ENCODE peak calls at places on chromosome 14, in five cellular contexts. One of them, this sample, is unnamed.

GRCh38 chr14:74949859-74950572 is 5.4 kb downstream of the PGF start:
- DNase-seq in stimulated activated CD4-positive, alpha-beta T cell treated with anti-CD3 and anti-CD28 coated beads, TNF-alpha, amount 100 ng/mL, for 4 hours: no peak
- DNase-seq in T-cell: no peak
- DNase-seq in natural killer cell: no peak
- DNase-seq in AG20443: no peak
- DNase-seq in this sample: no peak

GRCh38 chr14:22886500-22887259 is 3.7 kb downstream of the REM2 start:
- DNase-seq in stimulated activated CD4-positive, alpha-beta T cell treated with anti-CD3 and anti-CD28 coated beads, TNF-alpha, amount 100 ng/mL, for 4 hours: peak; percentile 50
- DNase-seq in T-cell: peak; percentile 80
- DNase-seq in natural killer cell: peak; percentile 63
- DNase-seq in AG20443: peak; percentile 90
- DNase-seq in this sample: peak; percentile 94

GRCh38 chr14:71918955-71919354 is 13.3 kb upstream of the RGS6 start:
- DNase-seq in stimulated activated CD4-positive, alpha-beta T cell treated with anti-CD3 and anti-CD28 coated beads, TNF-alpha, amount 100 ng/mL, for 4 hours: no peak
- DNase-seq in T-cell: no peak
- DNase-seq in natural killer cell: no peak
- DNase-seq in AG20443: no peak
- DNase-seq in this sample: peak; percentile 79

GRCh38 chr14:85416771-85417170 is 113.2 kb upstream of the FLRT2 start:
- DNase-seq in stimulated activated CD4-positive, alpha-beta T cell treated with anti-CD3 and anti-CD28 coated beads, TNF-alpha, amount 100 ng/mL, for 4 hours: no peak
- DNase-seq in T-cell: no peak
- DNase-seq in natural killer cell: no peak
- DNase-seq in AG20443: peak; percentile 41
- DNase-seq in this sample: no peak

GRCh38 chr14:63249112-63249511 is 44.9 kb downstream of the RHOJ start:
- DNase-seq in stimulated activated CD4-positive, alpha-beta T cell treated with anti-CD3 and anti-CD28 coated beads, TNF-alpha, amount 100 ng/mL, for 4 hours: no peak
- DNase-seq in T-cell: no peak
- DNase-seq in natural killer cell: no peak
- DNase-seq in AG20443: peak; percentile 42
- DNase-seq in this sample: no peak

GRCh38 chr14:41761204-41761603 is 154.5 kb downstream of the LRFN5 start:
- DNase-seq in stimulated activated CD4-positive, alpha-beta T cell treated with anti-CD3 and anti-CD28 coated beads, TNF-alpha, amount 100 ng/mL, for 4 hours: no peak
- DNase-seq in T-cell: no peak
- DNase-seq in natural killer cell: no peak
- DNase-seq in AG20443: no peak
- DNase-seq in this sample: no peak

GRCh38 chr14:56099081-56099797 is 19.0 kb upstream of the PELI2 start:
- DNase-seq in stimulated activated CD4-positive, alpha-beta T cell treated with anti-CD3 and anti-CD28 coated beads, TNF-alpha, amount 100 ng/mL, for 4 hours: no peak
- DNase-seq in T-cell: no peak
- DNase-seq in natural killer cell: no peak
- DNase-seq in AG20443: no peak
- DNase-seq in this sample: peak; percentile 59

GRCh38 chr14:100221419-100222218 is 17.3 kb upstream of the YY1 start:
- DNase-seq in stimulated activated CD4-positive, alpha-beta T cell treated with anti-CD3 and anti-CD28 coated beads, TNF-alpha, amount 100 ng/mL, for 4 hours: no peak
- DNase-seq in T-cell: peak; percentile 72
- DNase-seq in natural killer cell: peak; percentile 41
- DNase-seq in AG20443: peak; percentile 67
- DNase-seq in this sample: peak; percentile 91

GRCh38 chr14:20807304-20807956 is 4.8 kb upstream of the RNASE1 start:
- DNase-seq in stimulated activated CD4-positive, alpha-beta T cell treated with anti-CD3 and anti-CD28 coated beads, TNF-alpha, amount 100 ng/mL, for 4 hours: no peak
- DNase-seq in T-cell: no peak
- DNase-seq in natural killer cell: no peak
- DNase-seq in AG20443: no peak
- DNase-seq in this sample: no peak

GRCh38 chr14:69485701-69486100 is 1.2 kb downstream of the PLEKHD1 start:
- DNase-seq in stimulated activated CD4-positive, alpha-beta T cell treated with anti-CD3 and anti-CD28 coated beads, TNF-alpha, amount 100 ng/mL, for 4 hours: no peak
- DNase-seq in T-cell: no peak
- DNase-seq in natural killer cell: no peak
- DNase-seq in AG20443: no peak
- DNase-seq in this sample: no peak

GRCh38 chr14:57085801-57086200 is 182.9 kb downstream of the EXOC5 start:
- DNase-seq in stimulated activated CD4-positive, alpha-beta T cell treated with anti-CD3 and anti-CD28 coated beads, TNF-alpha, amount 100 ng/mL, for 4 hours: no peak
- DNase-seq in T-cell: no peak
- DNase-seq in natural killer cell: no peak
- DNase-seq in AG20443: no peak
- DNase-seq in this sample: no peak

GRCh38 chr14:100899841-100900771 is 3.4 kb downstream of the RTL1 start:
- DNase-seq in stimulated activated CD4-positive, alpha-beta T cell treated with anti-CD3 and anti-CD28 coated beads, TNF-alpha, amount 100 ng/mL, for 4 hours: no peak
- DNase-seq in T-cell: no peak
- DNase-seq in natural killer cell: no peak
- DNase-seq in AG20443: no peak
- DNase-seq in this sample: peak; percentile 75

GRCh38 chr14:60485057-60485599 is 735 bp downstream of the C14orf39 start:
- DNase-seq in stimulated activated CD4-positive, alpha-beta T cell treated with anti-CD3 and anti-CD28 coated beads, TNF-alpha, amount 100 ng/mL, for 4 hours: no peak
- DNase-seq in T-cell: no peak
- DNase-seq in natural killer cell: no peak
- DNase-seq in AG20443: no peak
- DNase-seq in this sample: peak; percentile 22

GRCh38 chr14:69056389-69056788 is 77.3 kb upstream of the ACTN1 start:
- DNase-seq in stimulated activated CD4-positive, alpha-beta T cell treated with anti-CD3 and anti-CD28 coated beads, TNF-alpha, amount 100 ng/mL, for 4 hours: no peak
- DNase-seq in T-cell: no peak
- DNase-seq in natural killer cell: no peak
- DNase-seq in AG20443: peak; percentile 36
- DNase-seq in this sample: peak; percentile 96